ENCODE peak calls at places on chromosomes 7 and 10, in eight cellular contexts. B is HCT116, N is suprapubic skin, W is OCI-LY7, Q is right atrium auricular region, Z is A549, M is cardiac muscle cell, O is uterus. K is an unnamed sample.

GRCh38 chr10:61943699-61944444 is 42.4 kb downstream of the ARID5B start:
- DNase-seq in B (no peak), N (no peak), W (peak; percentile 68), Q (no peak), Z (no peak), M (no peak), O (no peak), K (peak; percentile 7)

GRCh38 chr7:16462618-16463017 is 2.9 kb downstream of the SOSTDC1 start:
- DNase-seq in B (no peak), N (no peak), W (no peak), Q (no peak), Z (no peak), M (no peak), O (no peak), K (no peak)

GRCh38 chr7:45187946-45188411 is 30.4 kb downstream of the RAMP3 start:
- DNase-seq in B (no peak), N (peak; percentile 50), W (no peak), Q (peak; percentile 49), Z (no peak), M (no peak), O (no peak), K (no peak)

GRCh38 chr10:60099998-60100747 is 193.8 kb upstream of the CCDC6 start:
- DNase-seq in B (peak; percentile 39), N (no peak), W (peak; percentile 58), Q (no peak), Z (peak; percentile 24), M (peak; percentile 59), O (no peak), K (peak; percentile 59)

GRCh38 chr10:131785121-131785460 is 115.7 kb upstream of the PPP2R2D start:
- DNase-seq in B (no peak), N (no peak), W (no peak), Q (no peak), Z (no peak), M (no peak), O (no peak), K (no peak)

GRCh38 chr7:47778153-47778661 is 170.1 kb downstream of the PKD1L1 start:
- DNase-seq in B (no peak), N (no peak), W (no peak), Q (no peak), Z (no peak), M (no peak), O (no peak), K (peak; percentile 73)

GRCh38 chr10:114822771-114823463 is 1.3 kb downstream of the FHIP2A start:
- DNase-seq in B (no peak), N (no peak), W (peak; percentile 8), Q (no peak), Z (no peak), M (no peak), O (no peak), K (peak; percentile 82)

GRCh38 chr10:43074827-43075611 is 1.9 kb upstream of the RET start:
- DNase-seq in B (no peak), N (no peak), W (no peak), Q (no peak), Z (no peak), M (no peak), O (no peak), K (no peak)

GRCh38 chr7:18572885-18573284 is 77.3 kb downstream of the HDAC9 start:
- DNase-seq in B (no peak), N (no peak), W (peak; percentile 51), Q (no peak), Z (no peak), M (no peak), O (no peak), K (no peak)

GRCh38 chr7:16399265-16399801 is 22.0 kb downstream of the CRPPA start:
- DNase-seq in B (no peak), N (no peak), W (no peak), Q (no peak), Z (no peak), M (peak; percentile 30), O (no peak), K (no peak)

GRCh38 chr7:21773326-21773725 is 172.4 kb downstream of the CDCA7L start:
- DNase-seq in B (no peak), N (no peak), W (no peak), Q (no peak), Z (no peak), M (no peak), O (no peak), K (no peak)

GRCh38 chr10:51405580-51406367 is 293.6 kb downstream of the CSTF2T start:
- DNase-seq in B (no peak), N (no peak), W (no peak), Q (no peak), Z (no peak), M (no peak), O (peak; percentile 45), K (no peak)

GRCh38 chr7:120842131-120842621 is 15.8 kb downstream of the TSPAN12 start:
- DNase-seq in B (no peak), N (no peak), W (no peak), Q (no peak), Z (no peak), M (no peak), O (no peak), K (no peak)

GRCh38 chr7:35241431-35241830 is 12.5 kb downstream of the TBX20 start:
- DNase-seq in B (no peak), N (no peak), W (no peak), Q (no peak), Z (no peak), M (no peak), O (no peak), K (no peak)

GRCh38 chr7:73519867-73520672 is 2.0 kb downstream of the BAZ1B start:
- DNase-seq in B (no peak), N (peak; percentile 44), W (peak; percentile 23), Q (no peak), Z (no peak), M (peak; percentile 1), O (no peak), K (no peak)

GRCh38 chr7:73517241-73517995 is 4.7 kb downstream of the BAZ1B start:
- DNase-seq in B (no peak), N (peak; percentile 40), W (no peak), Q (no peak), Z (no peak), M (no peak), O (no peak), K (no peak)

GRCh38 chr7:73518470-73518869 is 3.6 kb downstream of the BAZ1B start:
- DNase-seq in B (no peak), N (peak; percentile 53), W (no peak), Q (no peak), Z (no peak), M (no peak), O (no peak), K (no peak)

GRCh38 chr7:73512018-73512780 is 9.9 kb downstream of the BAZ1B start:
- DNase-seq in B (no peak), N (peak; percentile 57), W (no peak), Q (peak; percentile 55), Z (no peak), M (no peak), O (no peak), K (no peak)

DNA sequence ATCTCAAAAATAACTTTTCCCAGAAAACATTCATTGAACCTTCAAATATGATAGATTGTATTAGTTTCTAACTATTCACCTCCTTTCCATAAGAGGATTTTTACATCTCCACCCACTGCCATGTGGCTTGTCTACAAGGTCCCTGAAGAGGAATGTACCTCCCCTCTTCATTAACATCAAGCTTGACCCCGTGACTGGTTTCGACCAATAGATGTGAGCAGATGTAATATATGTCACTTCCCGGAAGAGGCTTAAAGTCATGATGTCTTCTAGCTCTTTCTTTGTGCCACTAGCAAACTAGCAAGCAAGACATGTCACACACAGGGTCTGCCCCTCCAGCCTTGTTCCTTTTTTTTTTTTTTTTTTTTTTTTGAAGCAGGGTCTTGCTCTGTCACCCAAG is 6.9 kb downstream of the BAZ1B start:
- DNase-seq in B (no peak), N (no peak), W (peak; percentile 43), Q (no peak), Z (no peak), M (no peak), O (no peak), K (no peak)
- H3K4me1 ChIP-seq in B (peaks cover 8% of the 10 kb centered on the region), N (peaks cover 25% of the 10 kb centered on the region), W (peaks cover 24% of the 10 kb centered on the region), Q (no peaks in the 10 kb centered on the region), Z (peaks cover 37% of the 10 kb centered on the region), M (peaks cover 21% of the 10 kb centered on the region), O (no peaks in the 10 kb centered on the region), K (peaks cover 18% of the 10 kb centered on the region)

GRCh38 chr7:135480966-135481599 is 28.8 kb downstream of the CNOT4 start:
- DNase-seq in B (no peak), N (no peak), W (no peak), Q (no peak), Z (no peak), M (no peak), O (no peak), K (no peak)
- H3K4me1 ChIP-seq in B (no peaks in the 10 kb centered on the region), N (no peaks in the 10 kb centered on the region), W (no peaks in the 10 kb centered on the region), Q (no peaks in the 10 kb centered on the region), Z (peaks cover 8% of the 10 kb centered on the region), M (no peaks in the 10 kb centered on the region), O (no peaks in the 10 kb centered on the region), K (peaks cover 1% of the 10 kb centered on the region)

GRCh38 chr10:5643356-5643755 is 23.0 kb downstream of the ASB13 start:
- DNase-seq in B (no peak), N (no peak), W (no peak), Q (no peak), Z (no peak), M (no peak), O (no peak), K (no peak)

GRCh38 chr10:5647507-5648240 is 18.7 kb downstream of the ASB13 start:
- DNase-seq in B (no peak), N (no peak), W (no peak), Q (no peak), Z (no peak), M (no peak), O (no peak), K (no peak)

GRCh38 chr10:5645944-5646617 is 20.3 kb downstream of the ASB13 start:
- DNase-seq in B (no peak), N (no peak), W (peak; percentile 57), Q (no peak), Z (no peak), M (no peak), O (no peak), K (no peak)

GRCh38 chr10:5645375-5645774 is 21.0 kb downstream of the ASB13 start:
- DNase-seq in B (no peak), N (no peak), W (peak; percentile 83), Q (peak; percentile 78), Z (no peak), M (no peak), O (no peak), K (no peak)

DNA sequence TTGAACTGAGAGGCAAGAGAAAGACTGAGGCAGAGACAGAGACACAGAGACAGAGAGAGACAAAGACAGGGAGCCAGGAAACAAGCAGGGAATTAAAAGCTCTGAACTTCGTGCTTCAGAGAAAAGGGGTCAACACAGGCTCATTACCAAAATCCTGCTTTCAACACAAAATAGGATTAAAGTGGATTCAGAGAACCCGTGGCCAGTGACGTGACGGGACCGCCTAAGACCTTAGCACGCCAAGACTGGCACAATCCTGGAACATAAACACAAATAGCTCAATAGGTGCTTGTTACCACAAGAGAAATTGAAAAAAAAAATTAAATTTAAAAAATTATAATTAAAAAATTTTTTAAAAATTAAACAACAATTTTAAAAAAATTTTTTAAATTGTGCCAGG is 21.5 kb downstream of the ASB13 start:
- DNase-seq in B (no peak), N (no peak), W (no peak), Q (no peak), Z (no peak), M (no peak), O (no peak), K (no peak)
- H3K4me1 ChIP-seq in B (no peaks in the 10 kb centered on the region), N (peaks cover 9% of the 10 kb centered on the region), W (peaks cover 33% of the 10 kb centered on the region), Q (no peaks in the 10 kb centered on the region), Z (no peaks in the 10 kb centered on the region), M (no peaks in the 10 kb centered on the region), O (no peaks in the 10 kb centered on the region), K (no peaks in the 10 kb centered on the region)

GRCh38 chr7:23474098-23474828 is 4.0 kb upstream of the IGF2BP3 start:
- DNase-seq in B (peak; percentile 90), N (no peak), W (peak; percentile 99), Q (no peak), Z (peak; percentile 93), M (peak; percentile 98), O (no peak), K (peak; percentile 96)
- H3K4me1 ChIP-seq in B (peaks cover 34% of the 10 kb centered on the region), N (peaks cover 33% of the 10 kb centered on the region), W (peaks cover 28% of the 10 kb centered on the region), Q (no peaks in the 10 kb centered on the region), Z (peaks cover 34% of the 10 kb centered on the region), M (peaks cover 24% of the 10 kb centered on the region), O (no peaks in the 10 kb centered on the region), K (peaks cover 39% of the 10 kb centered on the region)

K was measured in PC-9.